ENCODE peak calls at places on chromosome 9, in nine cellular contexts. One of them, this sample, is unnamed.

GRCh38 chr9:34884732-34885131 is 73.4 kb upstream of the PHF24 start:
- DNase-seq in M059J: no peak
- DNase-seq in effector CD4-positive, alpha-beta T cell: no peak
- DNase-seq in T follicular helper cell: no peak
- DNase-seq in stimulated activated naive CD8-positive, alpha-beta T cell treated with anti-CD3 and anti-CD28 coated beads, Interleukin-15, amount 100 ng/mL, for 72 hours: peak; percentile 19
- DNase-seq in spleen: no peak
- DNase-seq in Kasumi-1: no peak
- DNase-seq in EL: no peak
- DNase-seq in neural progenitor cell: no peak
- DNase-seq in this sample: no peak

GRCh38 chr9:109889456-109889855 is 109.5 kb downstream of the PALM2AKAP2 start:
- DNase-seq in M059J: no peak
- DNase-seq in effector CD4-positive, alpha-beta T cell: no peak
- DNase-seq in T follicular helper cell: no peak
- DNase-seq in stimulated activated naive CD8-positive, alpha-beta T cell treated with anti-CD3 and anti-CD28 coated beads, Interleukin-15, amount 100 ng/mL, for 72 hours: no peak
- DNase-seq in spleen: no peak
- DNase-seq in Kasumi-1: no peak
- DNase-seq in EL: no peak
- DNase-seq in neural progenitor cell: no peak
- DNase-seq in this sample: no peak

GRCh38 chr9:115395511-115396021 is 277.6 kb upstream of the TNC start:
- DNase-seq in M059J: peak; percentile 80
- DNase-seq in effector CD4-positive, alpha-beta T cell: no peak
- DNase-seq in T follicular helper cell: no peak
- DNase-seq in stimulated activated naive CD8-positive, alpha-beta T cell treated with anti-CD3 and anti-CD28 coated beads, Interleukin-15, amount 100 ng/mL, for 72 hours: no peak
- DNase-seq in spleen: no peak
- DNase-seq in Kasumi-1: no peak
- DNase-seq in EL: peak; percentile 22
- DNase-seq in neural progenitor cell: no peak
- DNase-seq in this sample: no peak

GRCh38 chr9:81613002-81613750 is 76.2 kb downstream of the TLE1 start:
- DNase-seq in M059J: no peak
- DNase-seq in effector CD4-positive, alpha-beta T cell: no peak
- DNase-seq in T follicular helper cell: no peak
- DNase-seq in stimulated activated naive CD8-positive, alpha-beta T cell treated with anti-CD3 and anti-CD28 coated beads, Interleukin-15, amount 100 ng/mL, for 72 hours: no peak
- DNase-seq in spleen: no peak
- DNase-seq in Kasumi-1: no peak
- DNase-seq in EL: peak; percentile 62
- DNase-seq in neural progenitor cell: no peak
- DNase-seq in this sample: no peak

GRCh38 chr9:92721548-92721947 is 43.1 kb downstream of the BICD2 start:
- DNase-seq in M059J: no peak
- DNase-seq in effector CD4-positive, alpha-beta T cell: no peak
- DNase-seq in T follicular helper cell: no peak
- DNase-seq in stimulated activated naive CD8-positive, alpha-beta T cell treated with anti-CD3 and anti-CD28 coated beads, Interleukin-15, amount 100 ng/mL, for 72 hours: no peak
- DNase-seq in spleen: no peak
- DNase-seq in Kasumi-1: no peak
- DNase-seq in EL: no peak
- DNase-seq in neural progenitor cell: no peak
- DNase-seq in this sample: no peak

GRCh38 chr9:4353236-4353635 is 53.4 kb upstream of the GLIS3 start:
- DNase-seq in M059J: peak; percentile 24
- DNase-seq in effector CD4-positive, alpha-beta T cell: no peak
- DNase-seq in T follicular helper cell: no peak
- DNase-seq in stimulated activated naive CD8-positive, alpha-beta T cell treated with anti-CD3 and anti-CD28 coated beads, Interleukin-15, amount 100 ng/mL, for 72 hours: no peak
- DNase-seq in spleen: no peak
- DNase-seq in Kasumi-1: no peak
- DNase-seq in EL: no peak
- DNase-seq in neural progenitor cell: no peak
- DNase-seq in this sample: no peak

GRCh38 chr9:8880031-8880430 is 1080.5 kb upstream of the DMAC1 start:
- DNase-seq in M059J: no peak
- DNase-seq in effector CD4-positive, alpha-beta T cell: no peak
- DNase-seq in T follicular helper cell: no peak
- DNase-seq in stimulated activated naive CD8-positive, alpha-beta T cell treated with anti-CD3 and anti-CD28 coated beads, Interleukin-15, amount 100 ng/mL, for 72 hours: no peak
- DNase-seq in spleen: no peak
- DNase-seq in Kasumi-1: no peak
- DNase-seq in EL: no peak
- DNase-seq in neural progenitor cell: no peak
- DNase-seq in this sample: no peak

GRCh38 chr9:98791147-98792095 is 4.9 kb downstream of the ANKS6 start:
- DNase-seq in M059J: peak; percentile 97
- DNase-seq in effector CD4-positive, alpha-beta T cell: peak; percentile 40
- DNase-seq in T follicular helper cell: no peak
- DNase-seq in stimulated activated naive CD8-positive, alpha-beta T cell treated with anti-CD3 and anti-CD28 coated beads, Interleukin-15, amount 100 ng/mL, for 72 hours: peak; percentile 62
- DNase-seq in spleen: peak; percentile 89
- DNase-seq in Kasumi-1: peak; percentile 36
- DNase-seq in EL: peak; percentile 96
- DNase-seq in neural progenitor cell: peak; percentile 80
- DNase-seq in this sample: peak; percentile 71

GRCh38 chr9:710951-711745 is 130.3 kb upstream of the DMRT1 start:
- DNase-seq in M059J: no peak
- DNase-seq in effector CD4-positive, alpha-beta T cell: no peak
- DNase-seq in T follicular helper cell: no peak
- DNase-seq in stimulated activated naive CD8-positive, alpha-beta T cell treated with anti-CD3 and anti-CD28 coated beads, Interleukin-15, amount 100 ng/mL, for 72 hours: no peak
- DNase-seq in spleen: no peak
- DNase-seq in Kasumi-1: no peak
- DNase-seq in EL: no peak
- DNase-seq in neural progenitor cell: no peak
- DNase-seq in this sample: no peak

GRCh38 chr9:113528088-113528487 is 64.6 kb downstream of the RGS3 start:
- DNase-seq in M059J: no peak
- DNase-seq in effector CD4-positive, alpha-beta T cell: no peak
- DNase-seq in T follicular helper cell: no peak
- DNase-seq in stimulated activated naive CD8-positive, alpha-beta T cell treated with anti-CD3 and anti-CD28 coated beads, Interleukin-15, amount 100 ng/mL, for 72 hours: no peak
- DNase-seq in spleen: peak; percentile 47
- DNase-seq in Kasumi-1: no peak
- DNase-seq in EL: no peak
- DNase-seq in neural progenitor cell: no peak
- DNase-seq in this sample: no peak

GRCh38 chr9:129580211-129580915 is 40.5 kb downstream of the C9orf50 start:
- DNase-seq in M059J: no peak
- DNase-seq in effector CD4-positive, alpha-beta T cell: no peak
- DNase-seq in T follicular helper cell: no peak
- DNase-seq in stimulated activated naive CD8-positive, alpha-beta T cell treated with anti-CD3 and anti-CD28 coated beads, Interleukin-15, amount 100 ng/mL, for 72 hours: peak; percentile 60
- DNase-seq in spleen: no peak
- DNase-seq in Kasumi-1: no peak
- DNase-seq in EL: no peak
- DNase-seq in neural progenitor cell: no peak
- DNase-seq in this sample: no peak

GRCh38 chr9:82883436-82883835 is 179.5 kb downstream of the RASEF start:
- DNase-seq in M059J: no peak
- DNase-seq in effector CD4-positive, alpha-beta T cell: no peak
- DNase-seq in T follicular helper cell: no peak
- DNase-seq in stimulated activated naive CD8-positive, alpha-beta T cell treated with anti-CD3 and anti-CD28 coated beads, Interleukin-15, amount 100 ng/mL, for 72 hours: no peak
- DNase-seq in spleen: no peak
- DNase-seq in Kasumi-1: no peak
- DNase-seq in EL: no peak
- DNase-seq in neural progenitor cell: no peak
- DNase-seq in this sample: no peak

GRCh38 chr9:37919166-37919955 is 15.4 kb upstream of the SLC25A51 start:
- DNase-seq in M059J: no peak
- DNase-seq in effector CD4-positive, alpha-beta T cell: no peak
- DNase-seq in T follicular helper cell: no peak
- DNase-seq in stimulated activated naive CD8-positive, alpha-beta T cell treated with anti-CD3 and anti-CD28 coated beads, Interleukin-15, amount 100 ng/mL, for 72 hours: no peak
- DNase-seq in spleen: peak; percentile 39
- DNase-seq in Kasumi-1: no peak
- DNase-seq in EL: no peak
- DNase-seq in neural progenitor cell: no peak
- DNase-seq in this sample: no peak

GRCh38 chr9:34059231-34059720 is 10.6 kb upstream of the UBAP2 start:
- DNase-seq in M059J: no peak
- DNase-seq in effector CD4-positive, alpha-beta T cell: no peak
- DNase-seq in T follicular helper cell: no peak
- DNase-seq in stimulated activated naive CD8-positive, alpha-beta T cell treated with anti-CD3 and anti-CD28 coated beads, Interleukin-15, amount 100 ng/mL, for 72 hours: no peak
- DNase-seq in spleen: no peak
- DNase-seq in Kasumi-1: no peak
- DNase-seq in EL: no peak
- DNase-seq in neural progenitor cell: no peak
- DNase-seq in this sample: no peak

GRCh38 chr9:136942881-136943230 is 1.7 kb downstream of the FBXW5 start:
- DNase-seq in M059J: no peak
- DNase-seq in effector CD4-positive, alpha-beta T cell: no peak
- DNase-seq in T follicular helper cell: no peak
- DNase-seq in stimulated activated naive CD8-positive, alpha-beta T cell treated with anti-CD3 and anti-CD28 coated beads, Interleukin-15, amount 100 ng/mL, for 72 hours: no peak
- DNase-seq in spleen: no peak
- DNase-seq in Kasumi-1: no peak
- DNase-seq in EL: no peak
- DNase-seq in neural progenitor cell: no peak
- DNase-seq in this sample: peak; percentile 51

GRCh38 chr9:129694265-129694664 is 28.8 kb downstream of the PRRX2 start:
- DNase-seq in M059J: peak; percentile 78
- DNase-seq in effector CD4-positive, alpha-beta T cell: no peak
- DNase-seq in T follicular helper cell: no peak
- DNase-seq in stimulated activated naive CD8-positive, alpha-beta T cell treated with anti-CD3 and anti-CD28 coated beads, Interleukin-15, amount 100 ng/mL, for 72 hours: no peak
- DNase-seq in spleen: no peak
- DNase-seq in Kasumi-1: no peak
- DNase-seq in EL: no peak
- DNase-seq in neural progenitor cell: no peak
- DNase-seq in this sample: no peak

GRCh38 chr9:127455299-127455992 is 4.1 kb downstream of the LRSAM1 start:
- DNase-seq in M059J: peak; percentile 16
- DNase-seq in effector CD4-positive, alpha-beta T cell: no peak
- DNase-seq in T follicular helper cell: no peak
- DNase-seq in stimulated activated naive CD8-positive, alpha-beta T cell treated with anti-CD3 and anti-CD28 coated beads, Interleukin-15, amount 100 ng/mL, for 72 hours: no peak
- DNase-seq in spleen: no peak
- DNase-seq in Kasumi-1: peak; percentile 76
- DNase-seq in EL: peak; percentile 15
- DNase-seq in neural progenitor cell: no peak
- DNase-seq in this sample: peak; percentile 69

GRCh38 chr9:120689860-120690259 is 24.4 kb downstream of the MEGF9 start:
- DNase-seq in M059J: no peak
- DNase-seq in effector CD4-positive, alpha-beta T cell: no peak
- DNase-seq in T follicular helper cell: no peak
- DNase-seq in stimulated activated naive CD8-positive, alpha-beta T cell treated with anti-CD3 and anti-CD28 coated beads, Interleukin-15, amount 100 ng/mL, for 72 hours: no peak
- DNase-seq in spleen: no peak
- DNase-seq in Kasumi-1: no peak
- DNase-seq in EL: no peak
- DNase-seq in neural progenitor cell: peak; percentile 46
- DNase-seq in this sample: no peak

GRCh38 chr9:19156805-19157204 is 29.5 kb upstream of the PLIN2 start:
- DNase-seq in M059J: peak; percentile 31
- DNase-seq in effector CD4-positive, alpha-beta T cell: no peak
- DNase-seq in T follicular helper cell: no peak
- DNase-seq in stimulated activated naive CD8-positive, alpha-beta T cell treated with anti-CD3 and anti-CD28 coated beads, Interleukin-15, amount 100 ng/mL, for 72 hours: no peak
- DNase-seq in spleen: peak; percentile 24
- DNase-seq in Kasumi-1: no peak
- DNase-seq in EL: no peak
- DNase-seq in neural progenitor cell: no peak
- DNase-seq in this sample: no peak

GRCh38 chr9:35277649-35278359 is 116.0 kb downstream of the UNC13B start:
- DNase-seq in M059J: peak; percentile 59
- DNase-seq in effector CD4-positive, alpha-beta T cell: no peak
- DNase-seq in T follicular helper cell: no peak
- DNase-seq in stimulated activated naive CD8-positive, alpha-beta T cell treated with anti-CD3 and anti-CD28 coated beads, Interleukin-15, amount 100 ng/mL, for 72 hours: no peak
- DNase-seq in spleen: no peak
- DNase-seq in Kasumi-1: no peak
- DNase-seq in EL: peak; percentile 55
- DNase-seq in neural progenitor cell: no peak
- DNase-seq in this sample: no peak

GRCh38 chr9:34127035-34127948 is 794 bp upstream of the DCAF12 start:
- DNase-seq in M059J: no peak
- DNase-seq in effector CD4-positive, alpha-beta T cell: no peak
- DNase-seq in T follicular helper cell: no peak
- DNase-seq in stimulated activated naive CD8-positive, alpha-beta T cell treated with anti-CD3 and anti-CD28 coated beads, Interleukin-15, amount 100 ng/mL, for 72 hours: no peak
- DNase-seq in spleen: peak; percentile 78
- DNase-seq in Kasumi-1: no peak
- DNase-seq in EL: no peak
- DNase-seq in neural progenitor cell: no peak
- DNase-seq in this sample: no peak

GRCh38 chr9:33029106-33029788 is 4.2 kb downstream of the DNAJA1 start:
- DNase-seq in M059J: no peak
- DNase-seq in effector CD4-positive, alpha-beta T cell: no peak
- DNase-seq in T follicular helper cell: no peak
- DNase-seq in stimulated activated naive CD8-positive, alpha-beta T cell treated with anti-CD3 and anti-CD28 coated beads, Interleukin-15, amount 100 ng/mL, for 72 hours: no peak
- DNase-seq in spleen: no peak
- DNase-seq in Kasumi-1: no peak
- DNase-seq in EL: peak; percentile 52
- DNase-seq in neural progenitor cell: no peak
- DNase-seq in this sample: no peak

GRCh38 chr9:89139450-89139849 is 39.2 kb downstream of the SHC3 start:
- DNase-seq in M059J: peak; percentile 62
- DNase-seq in effector CD4-positive, alpha-beta T cell: no peak
- DNase-seq in T follicular helper cell: no peak
- DNase-seq in stimulated activated naive CD8-positive, alpha-beta T cell treated with anti-CD3 and anti-CD28 coated beads, Interleukin-15, amount 100 ng/mL, for 72 hours: no peak
- DNase-seq in spleen: no peak
- DNase-seq in Kasumi-1: no peak
- DNase-seq in EL: peak; percentile 35
- DNase-seq in neural progenitor cell: no peak
- DNase-seq in this sample: no peak

GRCh38 chr9:129280236-129281231 is 102.5 kb upstream of the IER5L start:
- DNase-seq in M059J: no peak
- DNase-seq in effector CD4-positive, alpha-beta T cell: no peak
- DNase-seq in T follicular helper cell: no peak
- DNase-seq in stimulated activated naive CD8-positive, alpha-beta T cell treated with anti-CD3 and anti-CD28 coated beads, Interleukin-15, amount 100 ng/mL, for 72 hours: no peak
- DNase-seq in spleen: peak; percentile 59
- DNase-seq in Kasumi-1: no peak
- DNase-seq in EL: no peak
- DNase-seq in neural progenitor cell: no peak
- DNase-seq in this sample: peak; percentile 42

GRCh38 chr9:114138537-114138936 is 16.8 kb upstream of the COL27A1 start:
- DNase-seq in M059J: no peak
- DNase-seq in effector CD4-positive, alpha-beta T cell: no peak
- DNase-seq in T follicular helper cell: no peak
- DNase-seq in stimulated activated naive CD8-positive, alpha-beta T cell treated with anti-CD3 and anti-CD28 coated beads, Interleukin-15, amount 100 ng/mL, for 72 hours: no peak
- DNase-seq in spleen: no peak
- DNase-seq in Kasumi-1: no peak
- DNase-seq in EL: no peak
- DNase-seq in neural progenitor cell: no peak
- DNase-seq in this sample: no peak

GRCh38 chr9:92135576-92135975 is 20.4 kb upstream of the SPTLC1 start:
- DNase-seq in M059J: no peak
- DNase-seq in effector CD4-positive, alpha-beta T cell: no peak
- DNase-seq in T follicular helper cell: no peak
- DNase-seq in stimulated activated naive CD8-positive, alpha-beta T cell treated with anti-CD3 and anti-CD28 coated beads, Interleukin-15, amount 100 ng/mL, for 72 hours: no peak
- DNase-seq in spleen: no peak
- DNase-seq in Kasumi-1: no peak
- DNase-seq in EL: no peak
- DNase-seq in neural progenitor cell: no peak
- DNase-seq in this sample: no peak

GRCh38 chr9:129073404-129073803 is 7.5 kb upstream of the DOLPP1 start:
- DNase-seq in M059J: no peak
- DNase-seq in effector CD4-positive, alpha-beta T cell: no peak
- DNase-seq in T follicular helper cell: no peak
- DNase-seq in stimulated activated naive CD8-positive, alpha-beta T cell treated with anti-CD3 and anti-CD28 coated beads, Interleukin-15, amount 100 ng/mL, for 72 hours: no peak
- DNase-seq in spleen: no peak
- DNase-seq in Kasumi-1: no peak
- DNase-seq in EL: no peak
- DNase-seq in neural progenitor cell: no peak
- DNase-seq in this sample: no peak

GRCh38 chr9:523444-523843 is 308.8 kb downstream of the DOCK8 start:
- DNase-seq in M059J: no peak
- DNase-seq in effector CD4-positive, alpha-beta T cell: no peak
- DNase-seq in T follicular helper cell: no peak
- DNase-seq in stimulated activated naive CD8-positive, alpha-beta T cell treated with anti-CD3 and anti-CD28 coated beads, Interleukin-15, amount 100 ng/mL, for 72 hours: no peak
- DNase-seq in spleen: no peak
- DNase-seq in Kasumi-1: no peak
- DNase-seq in EL: no peak
- DNase-seq in neural progenitor cell: no peak
- DNase-seq in this sample: no peak

GRCh38 chr9:72983056-72983455 is 30.2 kb upstream of the ALDH1A1 start:
- DNase-seq in M059J: no peak
- DNase-seq in effector CD4-positive, alpha-beta T cell: no peak
- DNase-seq in T follicular helper cell: no peak
- DNase-seq in stimulated activated naive CD8-positive, alpha-beta T cell treated with anti-CD3 and anti-CD28 coated beads, Interleukin-15, amount 100 ng/mL, for 72 hours: no peak
- DNase-seq in spleen: no peak
- DNase-seq in Kasumi-1: no peak
- DNase-seq in EL: no peak
- DNase-seq in neural progenitor cell: no peak
- DNase-seq in this sample: no peak

GRCh38 chr9:109875495-109875894 is 95.5 kb downstream of the PALM2AKAP2 start:
- DNase-seq in M059J: no peak
- DNase-seq in effector CD4-positive, alpha-beta T cell: no peak
- DNase-seq in T follicular helper cell: no peak
- DNase-seq in stimulated activated naive CD8-positive, alpha-beta T cell treated with anti-CD3 and anti-CD28 coated beads, Interleukin-15, amount 100 ng/mL, for 72 hours: no peak
- DNase-seq in spleen: no peak
- DNase-seq in Kasumi-1: no peak
- DNase-seq in EL: no peak
- DNase-seq in neural progenitor cell: no peak
- DNase-seq in this sample: no peak

GRCh38 chr9:113368348-113368747 is 8.4 kb downstream of the HDHD3 start:
- DNase-seq in M059J: no peak
- DNase-seq in effector CD4-positive, alpha-beta T cell: no peak
- DNase-seq in T follicular helper cell: no peak
- DNase-seq in stimulated activated naive CD8-positive, alpha-beta T cell treated with anti-CD3 and anti-CD28 coated beads, Interleukin-15, amount 100 ng/mL, for 72 hours: no peak
- DNase-seq in spleen: no peak
- DNase-seq in Kasumi-1: no peak
- DNase-seq in EL: no peak
- DNase-seq in neural progenitor cell: no peak
- DNase-seq in this sample: no peak